ENCODE peak calls at places on chromosome 2, in eight cellular contexts. U is transverse colon, K is spleen, C is stomach, T is prostate gland, G is K562, I is HCT116, P is suprapubic skin. E is an unnamed sample.

GRCh38 chr2:47272905-47273758 is 118.0 kb upstream of the STPG4 start:
- DNase-seq in U (no peak), K (no peak), C (no peak), T (no peak), G (peak; percentile 23), I (no peak), P (no peak), E (no peak)

GRCh38 chr2:85792783-85793441 is 39.1 kb downstream of the ATOH8 start:
- DNase-seq in U (no peak), K (peak; percentile 50), C (no peak), T (no peak), G (no peak), I (no peak), P (no peak), E (peak; percentile 69)

GRCh38 chr2:226677080-226677479 is 122.5 kb downstream of the IRS1 start:
- DNase-seq in U (no peak), K (no peak), C (no peak), T (peak; percentile 44), G (no peak), I (no peak), P (no peak), E (no peak)

GRCh38 chr2:241109210-241110088 is 7.4 kb upstream of the MTERF4 start:
- DNase-seq in U (no peak), K (no peak), C (no peak), T (no peak), G (no peak), I (no peak), P (no peak), E (peak; percentile 22)

GRCh38 chr2:104868081-104868806 is 14.3 kb downstream of the POU3F3 start:
- DNase-seq in U (no peak), K (no peak), C (no peak), T (no peak), G (no peak), I (no peak), P (no peak), E (no peak)

GRCh38 chr2:100902833-100903405 is 83.0 kb downstream of the NPAS2 start:
- DNase-seq in U (no peak), K (no peak), C (no peak), T (no peak), G (no peak), I (peak; percentile 85), P (no peak), E (no peak)

GRCh38 chr2:149902104-149902503 is 314.5 kb upstream of the MMADHC start:
- DNase-seq in U (no peak), K (no peak), C (no peak), T (no peak), G (no peak), I (no peak), P (no peak), E (no peak)

GRCh38 chr2:74679615-74680014 is 25.6 kb downstream of the SEMA4F start:
- DNase-seq in U (no peak), K (no peak), C (no peak), T (no peak), G (no peak), I (no peak), P (no peak), E (no peak)

GRCh38 chr2:63834401-63834800 is 7.3 kb upstream of the UGP2 start:
- DNase-seq in U (no peak), K (no peak), C (no peak), T (no peak), G (no peak), I (no peak), P (no peak), E (no peak)

GRCh38 chr2:134460583-134460998 is 206.7 kb downstream of the MGAT5 start:
- DNase-seq in U (peak; percentile 31), K (peak; percentile 83), C (peak; percentile 78), T (peak; percentile 24), G (peak; percentile 40), I (peak; percentile 48), P (peak; percentile 76), E (no peak)

GRCh38 chr2:23624378-23624777 is 239.4 kb downstream of the KLHL29 start:
- DNase-seq in U (no peak), K (peak; percentile 43), C (no peak), T (no peak), G (peak; percentile 70), I (peak; percentile 13), P (no peak), E (peak; percentile 30)

GRCh38 chr2:101818531-101819451 is 121.3 kb downstream of the MAP4K4 start:
- DNase-seq in U (no peak), K (no peak), C (no peak), T (no peak), G (no peak), I (no peak), P (no peak), E (no peak)

GRCh38 chr2:168510125-168510756 is 54.2 kb downstream of the CERS6 start:
- DNase-seq in U (no peak), K (no peak), C (no peak), T (no peak), G (no peak), I (no peak), P (no peak), E (no peak)

GRCh38 chr2:160368988-160369935 is 124.3 kb downstream of the RBMS1 start:
- DNase-seq in U (no peak), K (no peak), C (no peak), T (no peak), G (no peak), I (no peak), P (no peak), E (no peak)

GRCh38 chr2:160371251-160372009 is 122.2 kb downstream of the RBMS1 start:
- DNase-seq in U (no peak), K (no peak), C (no peak), T (no peak), G (no peak), I (no peak), P (no peak), E (no peak)

GRCh38 chr2:160363961-160364733 is 129.5 kb downstream of the RBMS1 start:
- DNase-seq in U (no peak), K (no peak), C (no peak), T (no peak), G (no peak), I (no peak), P (no peak), E (no peak)

GRCh38 chr2:160365691-160366367 is 127.8 kb downstream of the RBMS1 start:
- DNase-seq in U (peak; percentile 71), K (no peak), C (peak; percentile 37), T (no peak), G (no peak), I (no peak), P (peak; percentile 83), E (peak; percentile 81)

DNA sequence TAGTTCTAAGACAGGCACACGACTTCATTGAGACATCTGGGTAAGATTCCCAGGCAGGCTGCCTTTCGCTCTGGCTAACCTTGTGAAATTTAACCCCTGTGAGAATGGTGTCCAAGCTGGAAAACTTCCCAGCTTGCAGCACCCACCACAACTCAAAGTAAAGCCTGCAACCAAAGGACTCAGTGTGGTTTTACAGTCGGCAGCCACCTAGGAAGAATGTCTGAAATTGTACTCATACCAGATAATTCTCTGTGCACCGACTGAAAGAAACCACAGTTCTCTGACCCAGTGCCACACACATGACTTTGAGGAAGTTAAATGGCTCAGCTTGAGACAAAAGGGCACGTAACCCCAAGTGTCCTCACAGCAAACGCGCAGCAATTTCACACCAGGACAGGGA is 125.7 kb downstream of the RBMS1 start:
- DNase-seq in U (peak; percentile 30), K (no peak), C (no peak), T (peak; percentile 8), G (no peak), I (no peak), P (no peak), E (no peak)
- H3K4me3 ChIP-seq in U (no peak overlapping the region), K (no peak overlapping the region), C (no peak overlapping the region), T (no peak overlapping the region), G (no peak overlapping the region), I (no peak overlapping the region), P (no peak overlapping the region), E (no peak overlapping the region)

GRCh38 chr2:204720874-204721273 is 175.6 kb downstream of the PARD3B start:
- DNase-seq in U (no peak), K (no peak), C (no peak), T (no peak), G (no peak), I (no peak), P (no peak), E (no peak)

GRCh38 chr2:204717591-204717990 is 172.3 kb downstream of the PARD3B start:
- DNase-seq in U (no peak), K (no peak), C (no peak), T (no peak), G (no peak), I (no peak), P (no peak), E (no peak)

GRCh38 chr2:204713211-204713610 is 167.9 kb downstream of the PARD3B start:
- DNase-seq in U (no peak), K (no peak), C (no peak), T (no peak), G (no peak), I (no peak), P (no peak), E (no peak)

GRCh38 chr2:204718607-204719006 is 173.3 kb downstream of the PARD3B start:
- DNase-seq in U (no peak), K (no peak), C (no peak), T (no peak), G (no peak), I (no peak), P (no peak), E (no peak)

DNA sequence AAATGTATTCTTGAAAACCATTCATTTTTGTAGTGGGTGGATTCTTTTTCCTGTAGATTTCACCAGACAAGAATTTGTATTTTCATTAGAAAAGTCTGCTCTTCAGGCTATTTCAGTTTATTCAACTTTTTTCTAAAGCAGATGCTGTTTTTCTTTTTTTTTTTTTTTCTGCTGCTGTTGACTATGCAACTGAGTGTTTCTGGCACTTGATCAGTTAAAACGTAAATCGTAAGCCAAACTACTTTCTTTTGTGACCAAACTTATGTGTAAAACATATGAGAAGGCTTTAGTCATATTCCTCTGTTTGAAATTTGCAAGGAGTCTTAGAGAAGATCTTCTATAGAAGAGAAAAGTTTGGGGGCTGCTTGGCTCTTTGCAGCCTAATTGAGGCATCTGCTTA is 170.1 kb downstream of the PARD3B start:
- DNase-seq in U (no peak), K (no peak), C (no peak), T (no peak), G (no peak), I (no peak), P (no peak), E (no peak)
- TF ChIP-seq POLR2AphosphoS5 in U (no peak), K (no peak), C (no peak), T (no peak), G (no peak), I (no peak), P (no peak), E (no peak)

GRCh38 chr2:142875010-142875409 is 2.5 kb upstream of the KYNU start:
- DNase-seq in U (no peak), K (no peak), C (no peak), T (no peak), G (no peak), I (no peak), P (no peak), E (no peak)
- H3K4me1 ChIP-seq in U (no peaks in the 10 kb centered on the region), K (no peaks in the 10 kb centered on the region), C (no peaks in the 10 kb centered on the region), T (no peaks in the 10 kb centered on the region), G (no peaks in the 10 kb centered on the region), I (no peaks in the 10 kb centered on the region), P (peaks cover 25% of the 10 kb centered on the region), E (no peaks in the 10 kb centered on the region)

DNA sequence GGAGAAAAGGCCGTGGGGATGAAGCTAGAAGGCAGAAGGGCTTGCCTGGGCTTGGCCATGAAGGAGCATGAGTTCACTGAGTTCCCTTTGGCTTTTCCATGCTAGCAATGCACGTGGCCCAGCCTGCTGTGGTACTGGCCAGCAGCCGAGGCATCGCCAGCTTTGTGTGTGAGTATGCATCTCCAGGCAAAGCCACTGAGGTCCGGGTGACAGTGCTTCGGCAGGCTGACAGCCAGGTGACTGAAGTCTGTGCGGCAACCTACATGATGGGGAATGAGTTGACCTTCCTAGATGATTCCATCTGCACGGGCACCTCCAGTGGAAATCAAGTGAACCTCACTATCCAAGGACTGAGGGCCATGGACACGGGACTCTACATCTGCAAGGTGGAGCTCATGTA is 2.9 kb downstream of the CTLA4 start:
- DNase-seq in U (no peak), K (no peak), C (no peak), T (no peak), G (no peak), I (no peak), P (no peak), E (no peak)
- H3K4me3 ChIP-seq in U (no peak overlapping the region), K (peak overlapping the region; percentile 10), C (no peak overlapping the region), T (no peak overlapping the region), G (no peak overlapping the region), I (no peak overlapping the region), P (no peak overlapping the region), E (no peak overlapping the region)